ENCODE peak calls at places on chromosomes 12 and 14, in four cellular contexts. J is IMR-90, B is K562, T is GM12878. F is an unnamed sample.
A peak's percentile ranks its signal among the peaks of the same experiment; 100 is the strongest.

GRCh38 chr12:69059465-69060457 is 126.8 kb upstream of the CPM start:
- DNase-seq in B (no peak), T (no peak), J (peak; percentile 96), F (peak; percentile 75)

GRCh38 chr12:113055594-113056380 is 743 bp upstream of the DTX1 start:
- DNase-seq in J (no peak), B (no peak), T (no peak), F (no peak)

GRCh38 chr14:96590190-96590860 is 88.1 kb downstream of the PAPOLA start:
- DNase-seq in J (no peak), B (no peak), T (no peak), F (no peak)

GRCh38 chr12:5433081-5433839 is 1.4 kb downstream of the NTF3 start:
- DNase-seq in J (peak; percentile 63), B (no peak), T (no peak), F (no peak)

GRCh38 chr14:99671230-99672224 is 12.6 kb upstream of the CYP46A1 start:
- DNase-seq in B (no peak), J (no peak), T (no peak), F (no peak)

GRCh38 chr14:100193417-100194357 is 34.2 kb upstream of the DEGS2 start:
- DNase-seq in T (no peak), J (no peak), B (peak; percentile 32), F (no peak)

GRCh38 chr12:45546545-45546944 is 183.0 kb upstream of the ARID2 start:
- DNase-seq in J (no peak), T (no peak), B (no peak), F (no peak)

GRCh38 chr12:54125950-54126695 is 62.7 kb downstream of the SMUG1 start:
- DNase-seq in B (no peak), J (no peak), T (no peak), F (no peak)

GRCh38 chr12:75715323-75715644 is 203.9 kb upstream of the KRR1 start:
- DNase-seq in T (no peak), B (no peak), J (no peak), F (no peak)

GRCh38 chr12:115504241-115504941 is 773.1 kb downstream of the MED13L start:
- DNase-seq in B (no peak), J (no peak), T (peak; percentile 72), F (no peak)

GRCh38 chr12:76784600-76785051 is 20.7 kb downstream of the ZDHHC17 start:
- DNase-seq in T (no peak), B (no peak), J (peak; percentile 77), F (no peak)

GRCh38 chr14:94559638-94560290 is 1.5 kb upstream of the SERPINA4 start:
- DNase-seq in B (no peak), T (no peak), J (no peak), F (no peak)

GRCh38 chr14:90903101-90903500 is 86.9 kb upstream of the TTC7B start:
- DNase-seq in T (peak; percentile 17), B (peak; percentile 54), J (peak; percentile 53), F (peak; percentile 72)

GRCh38 chr12:55697686-55698085 is 10.0 kb downstream of the ITGA7 start:
- DNase-seq in B (no peak), T (no peak), J (no peak), F (no peak)

GRCh38 chr12:26251600-26251999 is 56.2 kb downstream of the SSPN start:
- DNase-seq in B (no peak), J (no peak), T (no peak), F (no peak)

GRCh38 chr12:126747530-126748149 is 1519.3 kb upstream of the TMEM132C start:
- DNase-seq in J (no peak), B (peak; percentile 82), T (no peak), F (no peak)

GRCh38 chr12:6790496-6791150 is 1.3 kb downstream of the CD4 start:
- DNase-seq in B (no peak), J (no peak), T (no peak), F (no peak)

GRCh38 chr12:124395284-124395752 is 100.4 kb downstream of the RFLNA start:
- DNase-seq in J (no peak), B (no peak), T (no peak), F (no peak)

GRCh38 chr14:102057480-102058114 is 29.2 kb downstream of the HSP90AA1 start:
- DNase-seq in B (no peak), J (no peak), T (no peak), F (no peak)

GRCh38 chr14:104345316-104346111 is 207.1 kb downstream of the KIF26A start:
- DNase-seq in J (no peak), T (no peak), B (no peak), F (no peak)

GRCh38 chr12:69925291-69925690 is 100.3 kb downstream of the MYRFL start:
- DNase-seq in T (no peak), J (no peak), B (no peak), F (no peak)

GRCh38 chr14:102086346-102086971 is 385 bp downstream of the HSP90AA1 start:
- DNase-seq in T (no peak), B (peak; percentile 42), J (peak; percentile 68), F (peak; percentile 56)

DNA sequence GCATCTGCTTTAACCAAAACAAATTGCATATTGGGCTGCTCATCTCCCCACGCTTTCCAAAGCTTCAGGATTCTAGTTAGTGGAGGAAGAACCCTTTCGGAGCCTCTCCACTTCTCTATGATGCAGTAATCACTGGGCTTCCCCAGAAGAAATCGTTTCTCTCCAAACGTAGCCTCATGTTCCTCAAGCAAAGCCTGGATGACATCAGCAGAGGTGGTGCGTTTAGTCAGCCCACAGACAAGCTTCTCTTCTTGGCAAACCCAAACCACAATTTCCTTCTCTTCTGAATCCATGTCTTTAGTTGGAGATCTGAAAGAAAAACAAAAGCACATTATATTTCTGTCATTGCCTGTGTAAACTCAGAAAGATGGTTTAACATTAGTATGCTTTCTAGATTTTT is 30.6 kb downstream of the RASSF9 start:
- DNase-seq in B (no peak), J (no peak), T (no peak), F (no peak)
- TF ChIP-seq FOS in B (no peak), J (no peak), T (no peak), F (no peak)

GRCh38 chr14:68507544-68508081 is 285.3 kb downstream of the ZFP36L1 start:
- DNase-seq in J (no peak), B (no peak), T (no peak), F (no peak)

GRCh38 chr14:68506645-68507405 is 286.0 kb downstream of the ZFP36L1 start:
- DNase-seq in B (no peak), J (no peak), T (peak; percentile 96), F (no peak)

GRCh38 chr14:68509188-68509953 is 283.5 kb downstream of the ZFP36L1 start:
- DNase-seq in J (peak; percentile 65), B (no peak), T (no peak), F (no peak)

GRCh38 chr14:68510201-68510600 is 282.7 kb downstream of the ZFP36L1 start:
- DNase-seq in B (no peak), T (no peak), J (peak; percentile 69), F (no peak)

DNA sequence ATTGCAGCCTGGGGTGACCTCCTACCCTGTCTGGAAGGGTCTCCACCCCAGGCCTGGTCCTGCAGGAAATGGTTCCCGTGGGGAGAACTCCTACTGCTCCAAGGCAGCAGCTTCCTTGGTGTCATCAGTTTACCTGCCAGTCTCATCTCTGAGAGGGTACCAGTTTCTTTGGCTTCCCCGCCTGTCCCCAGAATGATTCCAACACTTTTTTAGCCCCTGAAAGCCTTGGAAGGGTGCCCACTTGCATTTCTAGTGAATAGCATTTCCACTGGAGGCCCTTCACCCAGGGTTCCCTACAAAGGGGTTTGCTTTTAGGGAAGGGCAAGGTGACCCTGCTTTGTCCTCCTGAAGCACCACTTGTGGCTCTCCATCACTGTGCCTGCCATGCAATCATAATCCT is 284.3 kb downstream of the ZFP36L1 start:
- DNase-seq in T (no peak), J (no peak), B (no peak), F (no peak)
- H3K4me2 ChIP-seq in T (no peak overlapping the region), J (no peak overlapping the region), B (no peak overlapping the region), F (no peak overlapping the region)

GRCh38 chr12:122336015-122336946 is 70.0 kb upstream of the VPS33A start:
- DNase-seq in B (peak; percentile 52), T (no peak), J (peak; percentile 34), F (peak; percentile 40)
- TF ChIP-seq FOS in B (no peak), T (no peak), J (no peak), F (no peak)

GRCh38 chr12:120799417-120800045 is 73.9 kb downstream of the ACADS start:
- DNase-seq in J (no peak), B (no peak), T (peak; percentile 28), F (no peak)
- H3K4me2 ChIP-seq in J (no peak overlapping the region), B (no peak overlapping the region), T (peak overlapping the region; percentile 91), F (no peak overlapping the region)

GRCh38 chr12:40144023-40144422 is 38.1 kb upstream of the SLC2A13 start:
- DNase-seq in J (no peak), B (no peak), T (no peak), F (no peak)
- TF ChIP-seq FOS in J (no peak), B (no peak), T (no peak), F (no peak)

GRCh38 chr12:19248929-19249602 is 119.5 kb downstream of the PLEKHA5 start:
- DNase-seq in B (no peak), J (peak; percentile 88), T (no peak), F (no peak)
- H3K4me2 ChIP-seq in B (no peak overlapping the region), J (peak overlapping the region; percentile 34), T (no peak overlapping the region), F (no peak overlapping the region)